ENCODE peak calls at places on chromosomes 4 and X, in nine cellular contexts. V, L, I, T, K, N, R, X and S are unnamed samples.

GRCh38 chr4:139084425-139085093 is 69.0 kb downstream of the NOCT start:
- DNase-seq in V (peak), L (no peak), I (no peak), T (no peak), K (no peak), N (no peak), R (no peak), X (no peak), S (no peak)

GRCh38 chrX:51697397-51697796 is 12.9 kb upstream of the CENPVL1 start:
- DNase-seq in V (no peak), L (no peak), I (no peak), T (no peak), K (no peak), N (no peak), R (no peak), X (no peak), S (no peak)

GRCh38 chr4:87863486-87863885 is 30.7 kb downstream of the MEPE start:
- DNase-seq in V (no peak), L (no peak), I (no peak), T (no peak), K (no peak), N (no peak), R (no peak), X (no peak), S (no peak)

GRCh38 chr4:133151301-133151680 is 2.2 kb downstream of the PCDH10 start:
- DNase-seq in V (peak), L (no peak), I (no peak), T (no peak), K (no peak), N (no peak), R (peak), X (no peak), S (no peak)

GRCh38 chr4:2741626-2742025 is 14.5 kb downstream of the TNIP2 start:
- DNase-seq in V (no peak), L (peak), I (no peak), T (no peak), K (no peak), N (no peak), R (no peak), X (no peak), S (no peak)

GRCh38 chr4:69025191-69025998 is 70.9 kb upstream of the UGT2B7 start:
- DNase-seq in V (peak), L (no peak), I (no peak), T (no peak), K (no peak), N (no peak), R (no peak), X (no peak), S (no peak)

GRCh38 chr4:83386931-83387897 is 52.6 kb upstream of the HPSE start:
- DNase-seq in V (no peak), L (no peak), I (no peak), T (no peak), K (no peak), N (no peak), R (no peak), X (no peak), S (no peak)

GRCh38 chrX:3728454-3728853 is 15.0 kb upstream of the PRKX start:
- DNase-seq in V (no peak), L (no peak), I (no peak), T (no peak), K (no peak), N (no peak), R (no peak), X (no peak), S (no peak)

GRCh38 chrX:69285401-69285871 is 120.2 kb upstream of the PJA1 start:
- DNase-seq in V (no peak), L (no peak), I (no peak), T (no peak), K (peak), N (no peak), R (no peak), X (no peak), S (no peak)

GRCh38 chr4:7083597-7084563 is 16.0 kb upstream of the GRPEL1 start:
- DNase-seq in V (no peak), L (no peak), I (no peak), T (no peak), K (no peak), N (no peak), R (no peak), X (no peak), S (no peak)

GRCh38 chr4:120731561-120731960 is 191.0 kb downstream of the PRDM5 start:
- DNase-seq in V (no peak), L (peak), I (no peak), T (no peak), K (no peak), N (no peak), R (no peak), X (no peak), S (no peak)

GRCh38 chr4:68347845-68348244 is 2.0 kb downstream of the YTHDC1 start:
- DNase-seq in V (no peak), L (no peak), I (no peak), T (no peak), K (no peak), N (no peak), R (no peak), X (no peak), S (no peak)

GRCh38 chr4:54318904-54319303 is 89.8 kb downstream of the PDGFRA start:
- DNase-seq in V (no peak), L (peak), I (no peak), T (peak), K (no peak), N (peak), R (no peak), X (peak), S (peak)

GRCh38 chrX:63979480-63979879 is 194.5 kb upstream of the ARHGEF9 start:
- DNase-seq in V (no peak), L (no peak), I (no peak), T (no peak), K (no peak), N (no peak), R (no peak), X (no peak), S (no peak)

GRCh38 chrX:2462780-2463179 is 38.0 kb downstream of the DHRSX start:
- DNase-seq in V (no peak), L (no peak), I (no peak), T (no peak), K (no peak), N (no peak), R (no peak), X (no peak), S (no peak)

GRCh38 chr4:14259926-14260325 is 632.4 kb upstream of the BOD1L1 start:
- DNase-seq in V (no peak), L (no peak), I (no peak), T (no peak), K (no peak), N (no peak), R (no peak), X (no peak), S (no peak)

GRCh38 chrX:138709886-138710285 is 1.6 kb downstream of the FGF13 start:
- DNase-seq in V (no peak), L (no peak), I (no peak), T (no peak), K (no peak), N (no peak), R (no peak), X (no peak), S (no peak)

GRCh38 chrX:151680805-151681204 is 14.5 kb upstream of the PRRG3 start:
- DNase-seq in V (peak), L (peak), I (peak), T (peak), K (no peak), N (peak), R (peak), X (peak), S (peak)

GRCh38 chr4:103887191-103887590 is 167.4 kb upstream of the TACR3 start:
- DNase-seq in V (no peak), L (peak), I (no peak), T (no peak), K (no peak), N (no peak), R (no peak), X (no peak), S (no peak)